ENCODE peak calls at places on chromosomes 1 and 21, in seven cellular contexts. O is heart left ventricle, Q is tibial artery, L is tibial nerve, J is coronary artery, A is astrocyte of the cerebellum, P is stomach. F is an unnamed sample.

GRCh38 chr1:30798954-30799491 is 41.4 kb upstream of the LAPTM5 start:
- DNase-seq in O (no peak), Q (no peak), L (no peak), J (no peak), A (no peak), P (no peak), F (no peak)

GRCh38 chr1:64041366-64042131 is 161.9 kb upstream of the UBE2U start:
- DNase-seq in O (no peak), Q (no peak), L (no peak), J (no peak), A (no peak), P (no peak), F (no peak)

GRCh38 chr1:199044191-199044590 is 405.4 kb downstream of the PTPRC start:
- DNase-seq in O (no peak), Q (no peak), L (no peak), J (no peak), A (no peak), P (no peak), F (no peak)

GRCh38 chr1:219506337-219506944 is 106.5 kb downstream of the ZC3H11B start:
- DNase-seq in O (no peak), Q (no peak), L (no peak), J (no peak), A (no peak), P (no peak), F (no peak)

GRCh38 chr1:165114022-165114888 is 242.3 kb downstream of the LMX1A start:
- DNase-seq in O (no peak), Q (no peak), L (peak; percentile 23), J (no peak), A (peak; percentile 26), P (no peak), F (no peak)

GRCh38 chr1:53919675-53920066 is 25.7 kb downstream of the DIO1 start:
- DNase-seq in O (no peak), Q (no peak), L (no peak), J (no peak), A (no peak), P (no peak), F (no peak)

GRCh38 chr1:230250676-230251075 is 175.5 kb downstream of the PGBD5 start:
- DNase-seq in O (no peak), Q (no peak), L (no peak), J (no peak), A (no peak), P (no peak), F (no peak)

GRCh38 chr1:7915826-7916225 is 24.8 kb downstream of the TNFRSF9 start:
- DNase-seq in O (no peak), Q (no peak), L (no peak), J (no peak), A (no peak), P (no peak), F (no peak)

GRCh38 chr1:64476251-64476952 is 6.5 kb downstream of the CACHD1 start:
- DNase-seq in O (no peak), Q (no peak), L (no peak), J (no peak), A (no peak), P (no peak), F (peak; percentile 83)

GRCh38 chr1:152013664-152014237 is 20.1 kb upstream of the S100A10 start:
- DNase-seq in O (peak; percentile 50), Q (no peak), L (no peak), J (no peak), A (no peak), P (peak; percentile 65), F (no peak)

GRCh38 chr21:38241029-38241740 is 15.6 kb upstream of the KCNJ15 start:
- DNase-seq in O (peak; percentile 42), Q (peak; percentile 83), L (no peak), J (no peak), A (peak; percentile 96), P (no peak), F (no peak)

GRCh38 chr1:23419180-23419579 is 5.4 kb downstream of the TCEA3 start:
- DNase-seq in O (no peak), Q (no peak), L (no peak), J (no peak), A (no peak), P (no peak), F (no peak)

GRCh38 chr1:55305735-55306134 is 90.6 kb upstream of the USP24 start:
- DNase-seq in O (no peak), Q (no peak), L (no peak), J (no peak), A (no peak), P (no peak), F (no peak)

GRCh38 chr1:107748529-107748928 is 216.5 kb downstream of the VAV3 start:
- DNase-seq in O (no peak), Q (no peak), L (no peak), J (no peak), A (peak; percentile 9), P (no peak), F (peak; percentile 5)

GRCh38 chr1:45016090-45016697 is 4.1 kb downstream of the UROD start:
- DNase-seq in O (no peak), Q (no peak), L (no peak), J (peak; percentile 11), A (no peak), P (no peak), F (no peak)

GRCh38 chr1:67749263-67749843 is 64.4 kb downstream of the GADD45A start:
- DNase-seq in O (no peak), Q (no peak), L (no peak), J (no peak), A (no peak), P (peak; percentile 35), F (no peak)

GRCh38 chr1:25689686-25690381 is 73.2 kb downstream of the MAN1C1 start:
- DNase-seq in O (no peak), Q (no peak), L (no peak), J (no peak), A (no peak), P (no peak), F (no peak)

GRCh38 chr1:116983112-116983511 is 18.4 kb upstream of the CD101 start:
- DNase-seq in O (peak; percentile 34), Q (no peak), L (no peak), J (no peak), A (no peak), P (no peak), F (no peak)

GRCh38 chr1:231432996-231433395 is 10.9 kb upstream of the EGLN1 start:
- DNase-seq in O (no peak), Q (no peak), L (no peak), J (no peak), A (no peak), P (no peak), F (no peak)

GRCh38 chr1:34360574-34360973 is 183.9 kb downstream of the C1orf94 start:
- DNase-seq in O (no peak), Q (no peak), L (no peak), J (no peak), A (no peak), P (no peak), F (no peak)

DNA sequence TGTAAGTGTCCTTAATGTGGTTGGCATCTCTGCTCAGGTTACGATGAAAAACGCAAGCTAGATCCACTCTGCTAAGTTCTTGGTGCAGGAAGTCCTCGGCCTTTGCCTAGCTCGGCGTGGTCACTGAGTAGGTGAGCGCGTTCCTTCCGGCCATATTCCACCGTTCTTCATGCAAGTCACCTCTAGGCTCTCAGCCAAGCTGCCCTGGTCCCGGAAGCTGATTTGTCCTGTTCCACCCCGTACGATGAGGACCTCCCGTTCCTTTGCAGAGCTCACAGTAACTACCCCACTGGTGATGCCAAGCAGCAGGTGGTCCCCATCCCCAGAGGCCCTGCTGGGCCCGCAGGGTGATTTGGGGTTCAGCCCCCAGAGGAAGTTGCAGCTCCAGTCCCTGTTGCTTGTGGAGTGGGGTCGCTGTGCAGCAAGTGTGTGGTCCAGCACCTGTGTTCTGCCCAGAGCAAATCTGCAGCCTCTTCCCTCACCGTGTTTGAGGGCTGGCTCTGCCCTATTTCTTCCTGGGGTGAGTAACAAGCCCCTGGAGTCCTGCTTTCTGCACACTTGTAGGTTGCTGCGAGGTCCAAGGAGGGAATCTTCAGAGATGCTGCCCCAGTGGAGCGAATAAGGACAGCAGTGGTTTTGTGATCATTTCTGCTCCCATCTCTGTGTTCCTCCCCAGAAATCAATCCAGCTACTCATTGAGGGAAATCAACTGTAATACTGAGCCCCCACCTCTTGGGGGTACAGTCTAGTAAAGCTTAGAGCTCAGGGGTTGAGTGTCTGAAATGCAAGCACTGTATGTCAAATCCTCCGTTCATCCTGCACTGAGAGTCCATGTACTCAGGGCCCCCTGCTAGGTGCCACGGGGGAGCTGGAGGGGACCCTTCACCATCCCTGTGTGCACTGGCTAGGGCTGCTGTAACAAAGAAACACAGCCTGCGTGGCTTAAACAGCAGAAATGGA is 2.3 kb downstream of the UMODL1 start:
- DNase-seq in O (peak; percentile 20), Q (no peak), L (no peak), J (no peak), A (no peak), P (no peak), F (no peak)
- TF ChIP-seq CTCF in O (no peak), Q (no peak), L (no peak), J (no peak), A (peak; percentile 8), P (no peak), F (no peak)

DNA sequence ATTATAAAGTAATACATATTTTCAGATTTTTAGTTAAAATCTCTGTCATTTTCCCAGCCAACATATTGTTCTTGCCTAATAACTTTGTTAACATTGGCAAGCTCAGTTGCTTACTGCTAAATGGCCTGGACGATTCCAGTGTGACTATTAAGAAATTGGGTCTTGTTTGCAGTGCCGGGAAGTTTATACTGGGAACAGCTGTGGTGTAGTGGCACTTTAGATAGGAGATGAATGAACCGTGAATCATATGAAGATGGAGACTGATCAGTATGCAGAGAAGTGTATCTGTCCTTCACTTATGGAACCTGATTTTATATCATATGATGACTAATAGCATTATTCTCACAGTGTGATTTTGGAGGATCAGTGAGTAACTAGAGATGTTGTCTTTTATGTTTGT is 3.3 kb downstream of the CHRM3 start:
- DNase-seq in O (no peak), Q (no peak), L (no peak), J (no peak), A (no peak), P (no peak), F (no peak)
- H3K4me3 ChIP-seq in O (no peak overlapping the region), Q (no peak overlapping the region), L (no peak overlapping the region), J (no peak overlapping the region), A (no peak overlapping the region), P (no peak overlapping the region), F (no peak overlapping the region)

DNA sequence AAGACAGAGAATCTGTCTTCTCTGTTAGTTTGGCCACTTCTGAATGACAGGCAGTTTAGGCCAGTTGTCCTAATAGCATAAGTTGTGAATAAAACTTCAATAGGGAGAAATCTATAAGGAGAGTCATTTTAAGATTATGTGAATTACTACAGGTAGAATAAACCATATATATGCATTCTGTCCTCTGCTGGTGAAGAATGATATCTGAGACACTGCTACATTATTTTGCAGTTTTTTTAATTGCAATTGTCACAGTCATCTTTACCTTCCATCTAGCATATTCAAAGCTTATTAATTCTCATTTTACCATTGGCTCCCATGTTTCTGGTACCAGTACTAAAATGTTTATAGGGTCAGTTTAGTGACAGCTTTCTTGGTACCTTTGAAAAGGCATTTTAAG is 519.6 kb upstream of the DEPDC1 start:
- DNase-seq in O (no peak), Q (no peak), L (no peak), J (no peak), A (no peak), P (no peak), F (no peak)
- TF ChIP-seq CTCF in O (no peak), Q (no peak), L (no peak), J (no peak), A (no peak), P (no peak), F (no peak)

DNA sequence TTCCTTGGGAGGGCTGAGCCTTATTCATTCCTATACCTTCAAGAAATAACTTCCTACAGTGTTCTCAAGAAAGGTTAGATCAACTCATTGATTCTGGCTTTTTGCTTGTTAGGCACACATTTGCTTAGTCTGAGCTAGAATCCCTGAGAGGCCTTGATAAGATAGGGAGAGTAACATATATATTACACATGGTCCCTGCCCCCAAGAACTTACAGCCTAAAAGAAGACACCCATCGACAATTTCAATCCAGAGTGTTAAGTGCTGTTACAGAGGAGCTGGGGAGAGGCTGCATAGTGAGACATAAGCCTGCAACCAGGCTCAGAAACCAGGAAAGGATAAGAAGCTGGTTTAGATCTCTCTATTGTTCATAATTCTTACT is 68.7 kb downstream of the PLPP3 start:
- DNase-seq in O (no peak), Q (no peak), L (no peak), J (no peak), A (no peak), P (no peak), F (no peak)
- H3K4me3 ChIP-seq in O (no peak overlapping the region), Q (no peak overlapping the region), L (no peak overlapping the region), J (no peak overlapping the region), A (no peak overlapping the region), P (no peak overlapping the region), F (no peak overlapping the region)

F was measured in AG04449.